ENCODE peak calls at places on chromosomes 12 and 14, in five cellular contexts. One of them, this sample, is unnamed.
A peak's percentile ranks its signal among the peaks of the same experiment; 100 is the strongest.

GRCh38 chr14:61408498-61408897 is 87.1 kb downstream of the PRKCH start:
- DNase-seq in A549: no peak
- DNase-seq in ovary: no peak
- DNase-seq in endothelial cell of umbilical vein: no peak
- DNase-seq in heart left ventricle: no peak
- DNase-seq in this sample: no peak

GRCh38 chr14:100790785-100791667 is 34.9 kb upstream of the MEG3 start:
- DNase-seq in A549: no peak
- DNase-seq in ovary: no peak
- DNase-seq in endothelial cell of umbilical vein: peak; percentile 5
- DNase-seq in heart left ventricle: peak; percentile 28
- DNase-seq in this sample: no peak

GRCh38 chr12:57131896-57132744 is 3.8 kb downstream of the LRP1 start:
- DNase-seq in A549: no peak
- DNase-seq in ovary: no peak
- DNase-seq in endothelial cell of umbilical vein: no peak
- DNase-seq in heart left ventricle: no peak
- DNase-seq in this sample: no peak

GRCh38 chr14:64654072-64654899 is 49.9 kb upstream of the PLEKHG3 start:
- DNase-seq in A549: peak; percentile 78
- DNase-seq in ovary: no peak
- DNase-seq in endothelial cell of umbilical vein: peak; percentile 85
- DNase-seq in heart left ventricle: no peak
- DNase-seq in this sample: no peak

GRCh38 chr12:4824415-4824814 is 85.3 kb upstream of the KCNA1 start:
- DNase-seq in A549: peak; percentile 15
- DNase-seq in ovary: no peak
- DNase-seq in endothelial cell of umbilical vein: peak; percentile 20
- DNase-seq in heart left ventricle: no peak
- DNase-seq in this sample: no peak

GRCh38 chr12:57522019-57522886 is at the start of gene MBD6:
- DNase-seq in A549: peak; percentile 95
- DNase-seq in ovary: peak; percentile 97
- DNase-seq in endothelial cell of umbilical vein: peak; percentile 89
- DNase-seq in heart left ventricle: peak; percentile 96
- DNase-seq in this sample: peak; percentile 76

GRCh38 chr12:112282920-112283319 is 99.3 kb downstream of the HECTD4 start:
- DNase-seq in A549: no peak
- DNase-seq in ovary: no peak
- DNase-seq in endothelial cell of umbilical vein: no peak
- DNase-seq in heart left ventricle: no peak
- DNase-seq in this sample: no peak

GRCh38 chr12:47885012-47885501 is 19.7 kb downstream of the VDR start:
- DNase-seq in A549: no peak
- DNase-seq in ovary: no peak
- DNase-seq in endothelial cell of umbilical vein: no peak
- DNase-seq in heart left ventricle: no peak
- DNase-seq in this sample: no peak

GRCh38 chr12:130504110-130504835 is 166.6 kb downstream of the PIWIL1 start:
- DNase-seq in A549: no peak
- DNase-seq in ovary: no peak
- DNase-seq in endothelial cell of umbilical vein: no peak
- DNase-seq in heart left ventricle: no peak
- DNase-seq in this sample: no peak

GRCh38 chr14:65850429-65851145 is 438.1 kb downstream of the FUT8 start:
- DNase-seq in A549: no peak
- DNase-seq in ovary: no peak
- DNase-seq in endothelial cell of umbilical vein: no peak
- DNase-seq in heart left ventricle: no peak
- DNase-seq in this sample: no peak

GRCh38 chr14:68547305-68548193 is 245.3 kb downstream of the ZFP36L1 start:
- DNase-seq in A549: peak; percentile 83
- DNase-seq in ovary: peak; percentile 56
- DNase-seq in endothelial cell of umbilical vein: no peak
- DNase-seq in heart left ventricle: no peak
- DNase-seq in this sample: no peak

GRCh38 chr12:65275627-65276026 is 2.9 kb upstream of the MSRB3 start:
- DNase-seq in A549: no peak
- DNase-seq in ovary: no peak
- DNase-seq in endothelial cell of umbilical vein: no peak
- DNase-seq in heart left ventricle: no peak
- DNase-seq in this sample: no peak

GRCh38 chr12:120529641-120530314 is 820 bp upstream of the COQ5 start:
- DNase-seq in A549: peak; percentile 61
- DNase-seq in ovary: no peak
- DNase-seq in endothelial cell of umbilical vein: peak; percentile 73
- DNase-seq in heart left ventricle: no peak
- DNase-seq in this sample: no peak

GRCh38 chr12:47557401-47557800 is 148.4 kb downstream of the RPAP3 start:
- DNase-seq in A549: no peak
- DNase-seq in ovary: no peak
- DNase-seq in endothelial cell of umbilical vein: no peak
- DNase-seq in heart left ventricle: no peak
- DNase-seq in this sample: no peak

GRCh38 chr12:111467862-111468245 is 62.1 kb downstream of the SH2B3 start:
- DNase-seq in A549: no peak
- DNase-seq in ovary: no peak
- DNase-seq in endothelial cell of umbilical vein: peak; percentile 55
- DNase-seq in heart left ventricle: no peak
- DNase-seq in this sample: no peak

GRCh38 chr14:31027847-31028246 is 1.7 kb upstream of the STRN3 start:
- DNase-seq in A549: no peak
- DNase-seq in ovary: no peak
- DNase-seq in endothelial cell of umbilical vein: no peak
- DNase-seq in heart left ventricle: no peak
- DNase-seq in this sample: no peak

GRCh38 chr14:31026076-31026394 is at the start of gene STRN3:
- DNase-seq in A549: no peak
- DNase-seq in ovary: no peak
- DNase-seq in endothelial cell of umbilical vein: no peak
- DNase-seq in heart left ventricle: no peak
- DNase-seq in this sample: no peak

GRCh38 chr14:31024577-31025334 is 693 bp upstream of the AP4S1 start:
- DNase-seq in A549: no peak
- DNase-seq in ovary: no peak
- DNase-seq in endothelial cell of umbilical vein: peak; percentile 59
- DNase-seq in heart left ventricle: no peak
- DNase-seq in this sample: no peak

GRCh38 chr14:31025335-31026075 is at the start of gene AP4S1:
- DNase-seq in A549: peak; percentile 31
- DNase-seq in ovary: peak; percentile 59
- DNase-seq in endothelial cell of umbilical vein: peak; percentile 37
- DNase-seq in heart left ventricle: peak; percentile 70
- DNase-seq in this sample: no peak

DNA sequence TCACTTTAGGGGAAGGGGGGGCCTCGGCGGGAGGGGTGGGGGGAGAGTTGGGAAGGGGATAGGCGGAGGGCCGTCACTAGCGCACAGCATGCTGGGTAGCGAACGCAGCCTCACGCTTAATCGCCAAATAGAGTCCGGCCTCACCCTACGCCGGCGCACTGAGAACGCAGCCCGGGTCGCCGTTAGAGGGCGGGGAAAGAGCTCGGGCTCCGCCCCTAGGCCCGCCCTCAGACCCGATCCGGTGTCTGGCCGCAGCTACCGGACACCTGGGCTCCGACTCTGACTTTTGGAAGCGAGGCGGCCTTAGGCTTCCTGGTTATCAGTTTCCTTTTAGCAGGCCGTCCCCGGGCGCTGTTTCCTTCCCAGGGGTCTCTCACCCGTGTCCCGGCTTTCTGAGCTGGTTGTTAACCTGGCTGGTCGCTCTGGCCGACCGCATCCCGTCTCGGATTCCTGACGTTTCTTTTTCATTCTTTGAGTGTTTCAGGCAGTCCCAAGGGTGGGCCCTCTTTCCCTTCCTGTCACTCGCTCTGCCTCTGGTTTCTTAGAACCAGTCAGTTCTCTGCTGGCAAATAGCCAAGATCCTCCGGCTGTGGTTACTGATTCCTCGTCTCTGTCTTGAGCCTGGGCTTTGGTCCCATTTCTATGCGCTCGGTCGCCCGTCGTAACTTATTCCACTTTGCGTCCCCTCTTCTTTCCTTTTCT is 367 bp upstream of the STRN3 start:
- DNase-seq in A549: peak; percentile 97
- DNase-seq in ovary: peak; percentile 96
- DNase-seq in endothelial cell of umbilical vein: peak; percentile 97
- DNase-seq in heart left ventricle: peak; percentile 97
- DNase-seq in this sample: peak; percentile 72
- TF ChIP-seq POLR2A in A549: no peak
- TF ChIP-seq POLR2A in ovary: peak; percentile 32
- TF ChIP-seq POLR2A in endothelial cell of umbilical vein: peak; percentile 93
- TF ChIP-seq POLR2A in heart left ventricle: no peak
- TF ChIP-seq POLR2A in this sample: peak; percentile 75

DNA sequence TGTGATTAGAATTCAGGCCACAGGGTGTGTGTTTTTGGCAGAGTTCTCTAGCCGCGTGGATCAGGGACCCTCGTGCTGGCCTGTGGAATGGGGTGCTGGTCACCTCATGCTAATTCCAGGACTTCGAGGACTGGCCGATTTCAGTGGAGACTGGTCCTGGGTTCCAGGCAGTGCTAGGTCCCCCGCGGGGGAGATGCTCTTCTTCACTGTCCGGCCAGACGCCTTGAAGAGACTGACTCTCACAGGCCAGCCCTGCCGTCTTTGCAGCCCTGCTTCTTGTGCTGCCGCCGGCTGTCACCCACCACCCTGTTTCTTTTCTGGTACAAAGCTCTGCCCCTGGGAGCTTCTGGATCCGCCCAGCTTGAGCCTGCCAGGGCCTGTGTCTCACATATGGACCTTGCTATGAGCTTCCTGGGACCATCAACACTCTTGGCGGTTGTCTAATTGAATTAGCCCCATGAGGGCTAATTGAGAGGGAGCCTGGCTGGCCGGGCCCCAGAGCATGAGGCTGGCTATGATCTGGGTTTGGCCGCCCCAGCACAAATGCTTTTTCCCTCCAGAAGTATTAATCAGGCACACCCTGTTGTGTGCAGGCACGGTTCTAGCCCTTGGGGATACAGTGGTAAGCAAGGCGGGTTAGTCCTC is 8.2 kb downstream of the MLXIP start:
- DNase-seq in A549: no peak
- DNase-seq in ovary: no peak
- DNase-seq in endothelial cell of umbilical vein: no peak
- DNase-seq in heart left ventricle: no peak
- DNase-seq in this sample: no peak
- H3K4me1 ChIP-seq in A549: peaks cover 54% of the 10 kb centered on the region
- H3K4me1 ChIP-seq in ovary: peaks cover 37% of the 10 kb centered on the region
- H3K4me1 ChIP-seq in endothelial cell of umbilical vein: peaks cover 24% of the 10 kb centered on the region
- H3K4me1 ChIP-seq in heart left ventricle: peaks cover 56% of the 10 kb centered on the region
- H3K4me1 ChIP-seq in this sample: peaks cover 55% of the 10 kb centered on the region

GRCh38 chr12:34372003-34372402 is 349.7 kb downstream of the ALG10 start:
- DNase-seq in A549: no peak
- DNase-seq in ovary: no peak
- DNase-seq in endothelial cell of umbilical vein: no peak
- DNase-seq in heart left ventricle: no peak
- DNase-seq in this sample: no peak
- H3K9me3 ChIP-seq in A549: no peaks in the 10 kb centered on the region
- H3K9me3 ChIP-seq in ovary: peaks cover 3% of the 10 kb centered on the region
- H3K9me3 ChIP-seq in endothelial cell of umbilical vein: peaks cover 2% of the 10 kb centered on the region
- H3K9me3 ChIP-seq in heart left ventricle: peaks cover 56% of the 10 kb centered on the region
- H3K9me3 ChIP-seq in this sample: no peaks in the 10 kb centered on the region

DNA sequence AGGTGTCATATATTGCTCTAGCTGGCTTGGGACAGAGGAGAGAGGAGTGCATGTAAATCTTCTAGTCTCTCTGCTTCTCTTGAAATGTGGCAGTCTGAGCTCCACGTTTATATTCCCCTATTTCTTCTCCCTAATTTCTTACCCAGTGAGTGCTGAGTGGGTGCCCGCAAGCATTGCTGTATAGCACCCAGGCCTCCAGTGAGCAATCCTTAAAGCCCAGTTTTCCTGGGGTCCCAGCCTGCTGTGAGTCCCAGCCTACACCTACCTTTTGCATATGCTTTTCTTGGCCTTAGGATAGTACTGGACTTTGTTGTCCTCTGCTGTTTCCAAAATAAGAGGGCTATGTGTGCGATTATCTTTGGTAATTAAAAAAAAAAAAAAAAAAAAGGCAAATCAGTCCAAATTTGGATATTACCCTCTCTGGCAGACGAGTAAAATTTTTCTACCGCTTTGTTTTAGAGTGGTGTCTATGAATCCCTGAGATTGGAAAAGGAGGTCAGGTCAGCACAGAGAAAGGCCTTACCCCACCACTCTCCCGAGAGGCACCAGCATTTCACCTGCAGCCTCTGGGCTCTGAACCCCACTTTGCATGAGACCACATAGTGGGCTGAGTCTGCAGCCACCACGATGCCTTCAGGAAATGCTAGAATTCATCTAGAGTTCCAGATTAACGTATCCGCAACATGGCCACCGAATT is 1.1 kb downstream of the MGST1 start:
- DNase-seq in A549: peak; percentile 39
- DNase-seq in ovary: no peak
- DNase-seq in endothelial cell of umbilical vein: peak; percentile 21
- DNase-seq in heart left ventricle: no peak
- DNase-seq in this sample: no peak
- TF ChIP-seq POLR2A in A549: peak; percentile 26
- TF ChIP-seq POLR2A in ovary: no peak
- TF ChIP-seq POLR2A in endothelial cell of umbilical vein: no peak
- TF ChIP-seq POLR2A in heart left ventricle: no peak
- TF ChIP-seq POLR2A in this sample: no peak

GRCh38 chr14:105326891-105327694 is 12.5 kb downstream of the PACS2 start:
- DNase-seq in A549: no peak
- DNase-seq in ovary: no peak
- DNase-seq in endothelial cell of umbilical vein: no peak
- DNase-seq in heart left ventricle: no peak
- DNase-seq in this sample: no peak
- H3K4me1 ChIP-seq in A549: no peaks in the 10 kb centered on the region
- H3K4me1 ChIP-seq in ovary: peaks cover 28% of the 10 kb centered on the region
- H3K4me1 ChIP-seq in endothelial cell of umbilical vein: peaks cover 11% of the 10 kb centered on the region
- H3K4me1 ChIP-seq in heart left ventricle: peaks cover 80% of the 10 kb centered on the region
- H3K4me1 ChIP-seq in this sample: peaks cover 15% of the 10 kb centered on the region

DNA sequence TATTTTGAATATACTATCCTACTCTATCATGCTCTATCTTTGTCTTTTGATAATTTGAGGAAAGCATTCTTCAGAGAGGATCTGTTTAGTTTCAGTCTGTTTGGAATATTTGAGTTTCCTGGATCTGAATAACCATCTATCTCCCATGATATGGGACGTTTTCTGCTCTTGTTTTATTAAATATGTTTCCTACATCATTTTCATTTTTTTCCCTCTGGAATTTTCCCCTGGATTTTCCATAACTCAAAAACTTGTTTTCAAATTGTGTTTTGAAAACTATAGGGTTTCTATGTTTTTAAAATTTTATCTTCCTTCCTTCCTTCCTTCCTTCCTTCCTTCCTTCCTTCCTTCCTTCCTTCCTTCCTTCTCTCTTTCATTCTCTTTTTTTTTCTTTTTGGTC is 974.2 kb downstream of the TMEM121 start:
- DNase-seq in A549: no peak
- DNase-seq in ovary: no peak
- DNase-seq in endothelial cell of umbilical vein: no peak
- DNase-seq in heart left ventricle: no peak
- DNase-seq in this sample: no peak
- H3K9me3 ChIP-seq in A549: no peaks in the 10 kb centered on the region
- H3K9me3 ChIP-seq in ovary: no peaks in the 10 kb centered on the region
- H3K9me3 ChIP-seq in endothelial cell of umbilical vein: peaks cover 6% of the 10 kb centered on the region
- H3K9me3 ChIP-seq in heart left ventricle: peaks cover 4% of the 10 kb centered on the region
- H3K9me3 ChIP-seq in this sample: no peaks in the 10 kb centered on the region

This sample was measured in esophagus squamous epithelium.